ENCODE peak calls at places on chromosomes 1 and 21, in five cellular contexts. K is thoracic aorta; P is effector memory CD4-positive, alpha-beta T cell; C is mesendoderm; M is lower lobe of right lung. X is an unnamed sample.

GRCh38 chr1:15352122-15352957 is 57.3 kb upstream of the EFHD2 start:
- DNase-seq in K (no peak), P (peak), C (peak), M (no peak), X (no peak)

GRCh38 chr21:45990741-45991605 is 9.4 kb downstream of the COL6A1 start:
- DNase-seq in K (peak), P (no peak), C (no peak), M (peak), X (no peak)

GRCh38 chr1:92516574-92516973 is 29.8 kb upstream of the GFI1 start:
- DNase-seq in K (no peak), P (no peak), C (no peak), M (no peak), X (no peak)

GRCh38 chr21:45408271-45408791 is 3.4 kb downstream of the COL18A1 start:
- DNase-seq in K (no peak), P (no peak), C (no peak), M (peak), X (no peak)

GRCh38 chr1:47997289-47998200 is at the start of gene TRABD2B:
- DNase-seq in K (peak), P (peak), C (peak), M (peak), X (peak)

GRCh38 chr1:50476800-50477199 is 53.6 kb upstream of the DMRTA2 start:
- DNase-seq in K (no peak), P (no peak), C (no peak), M (no peak), X (no peak)

GRCh38 chr21:16842716-16843115 is 670.1 kb upstream of the CXADR start:
- DNase-seq in K (no peak), P (no peak), C (peak), M (no peak), X (no peak)

GRCh38 chr21:28540514-28540913 is 452.2 kb downstream of the LTN1 start:
- DNase-seq in K (no peak), P (no peak), C (no peak), M (no peak), X (no peak)

GRCh38 chr1:22750671-22751016 is 40.0 kb downstream of the EPHB2 start:
- DNase-seq in K (no peak), P (no peak), C (no peak), M (no peak), X (no peak)

GRCh38 chr1:244353572-244354091 is 98.1 kb downstream of the ADSS2 start:
- DNase-seq in K (peak), P (no peak), C (peak), M (peak), X (peak)

GRCh38 chr1:196317535-196318522 is 290.4 kb downstream of the KCNT2 start:
- DNase-seq in K (no peak), P (no peak), C (peak), M (no peak), X (no peak)

GRCh38 chr21:41598561-41599511 is 90.9 kb upstream of the TMPRSS2 start:
- DNase-seq in K (no peak), P (no peak), C (no peak), M (peak), X (no peak)

GRCh38 chr1:171817511-171818265 is 23.6 kb upstream of the DNM3 start:
- DNase-seq in K (no peak), P (no peak), C (peak), M (no peak), X (no peak)

GRCh38 chr1:157116735-157117103 is 17.1 kb upstream of the ETV3L start:
- DNase-seq in K (no peak), P (no peak), C (no peak), M (no peak), X (no peak)

GRCh38 chr1:52127181-52128175 is 14.4 kb upstream of the ZFYVE9 start:
- DNase-seq in K (no peak), P (no peak), C (peak), M (no peak), X (no peak)

GRCh38 chr1:54453509-54453908 is 47.3 kb upstream of the SSBP3 start:
- DNase-seq in K (no peak), P (no peak), C (no peak), M (no peak), X (no peak)

GRCh38 chr21:42047821-42048613 is 23.1 kb upstream of the UMODL1 start:
- DNase-seq in K (peak), P (no peak), C (no peak), M (no peak), X (no peak)

GRCh38 chr21:37503848-37504467 is 137.4 kb downstream of the DYRK1A start:
- DNase-seq in K (no peak), P (no peak), C (peak), M (no peak), X (no peak)

GRCh38 chr21:44817914-44818635 is at the start of gene SUMO3:
- DNase-seq in K (no peak), P (peak), C (peak), M (peak), X (peak)

GRCh38 chr1:247407180-247407616 is 8.8 kb upstream of the NLRP3 start:
- DNase-seq in K (no peak), P (peak), C (no peak), M (peak), X (no peak)

GRCh38 chr1:110235181-110235838 is 25.2 kb downstream of the KCNC4 start:
- DNase-seq in K (no peak), P (no peak), C (no peak), M (no peak), X (no peak)

GRCh38 chr1:40210514-40211204 is 37.1 kb upstream of the TMCO2 start:
- DNase-seq in K (no peak), P (no peak), C (no peak), M (no peak), X (no peak)

GRCh38 chr1:48329489-48329888 is 107.0 kb downstream of the SLC5A9 start:
- DNase-seq in K (no peak), P (no peak), C (no peak), M (no peak), X (no peak)

GRCh38 chr1:242201090-242201489 is 202.2 kb upstream of the MAP1LC3C start:
- DNase-seq in K (no peak), P (no peak), C (no peak), M (no peak), X (no peak)

GRCh38 chr1:19109545-19109944 is 100.5 kb downstream of the UBR4 start:
- DNase-seq in K (no peak), P (no peak), C (no peak), M (no peak), X (no peak)

GRCh38 chr1:84603223-84603622 is 29.0 kb upstream of the CTBS start:
- DNase-seq in K (no peak), P (no peak), C (peak), M (no peak), X (no peak)

GRCh38 chr1:179984942-179985341 is 30.3 kb downstream of the CEP350 start:
- DNase-seq in K (no peak), P (no peak), C (no peak), M (no peak), X (no peak)

GRCh38 chr1:199290186-199290585 is 651.3 kb downstream of the PTPRC start:
- DNase-seq in K (no peak), P (no peak), C (no peak), M (no peak), X (no peak)

GRCh38 chr1:234520908-234521801 is 42.2 kb upstream of the TARBP1 start:
- DNase-seq in K (no peak), P (no peak), C (no peak), M (no peak), X (no peak)
- H3K27ac ChIP-seq in K (no peak), P (no peak), C (no peak), M (peak), X (peak)

GRCh38 chr1:168246506-168246905 is 20.7 kb downstream of the SFT2D2 start:
- DNase-seq in K (no peak), P (no peak), C (no peak), M (no peak), X (peak)

GRCh38 chr1:168245042-168245441 is 19.2 kb downstream of the SFT2D2 start:
- DNase-seq in K (no peak), P (no peak), C (no peak), M (no peak), X (no peak)

GRCh38 chr1:168243636-168244212 is 17.9 kb downstream of the SFT2D2 start:
- DNase-seq in K (no peak), P (no peak), C (peak), M (no peak), X (no peak)

DNA sequence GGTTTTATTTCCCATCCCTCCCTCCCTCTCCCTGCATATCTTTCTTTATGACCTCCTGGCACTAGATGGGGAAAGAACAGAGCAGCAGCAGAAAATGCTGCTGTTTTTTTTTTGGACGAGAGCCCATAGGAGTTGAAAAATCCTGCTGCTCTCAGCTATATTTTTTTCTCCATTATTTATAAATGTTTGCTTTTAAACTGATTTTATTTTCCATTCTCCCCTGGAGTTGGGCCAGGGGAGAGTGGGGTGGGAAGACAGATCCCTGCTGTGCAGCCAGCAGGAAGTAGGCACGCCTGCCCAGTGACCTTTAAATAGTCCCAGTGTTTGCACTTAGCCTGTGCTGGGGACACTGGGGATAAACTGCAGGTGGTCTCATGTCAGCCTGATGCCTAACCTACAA is 17.4 kb downstream of the SFT2D2 start:
- DNase-seq in K (no peak), P (no peak), C (no peak), M (no peak), X (no peak)
- H3K27ac ChIP-seq in K (peak), P (no peak), C (no peak), M (peak), X (no peak)

DNA sequence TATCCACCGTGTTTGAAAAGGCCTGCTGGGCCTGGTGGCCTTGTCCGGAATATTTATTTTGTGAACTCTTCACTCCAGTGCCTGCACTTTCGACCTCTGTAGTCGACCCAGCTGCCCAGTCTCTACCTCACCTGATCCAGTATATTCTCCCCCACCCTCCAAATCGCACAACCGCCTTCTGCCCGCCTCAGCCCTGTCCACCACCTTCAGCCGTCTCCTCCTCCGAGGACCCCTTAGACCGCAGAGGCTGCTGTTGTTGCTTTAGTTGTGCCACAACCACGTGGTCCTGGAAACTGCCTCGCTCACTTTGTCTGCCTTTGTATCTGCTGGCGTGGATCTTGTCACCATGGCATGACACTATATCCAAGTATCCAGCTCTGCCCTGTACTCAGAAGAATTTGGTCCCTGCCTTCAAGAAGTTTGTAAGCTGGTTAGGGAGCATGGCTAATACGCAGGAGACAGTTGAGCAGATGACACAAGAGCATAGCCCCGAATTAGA is 1.4 kb downstream of the PHGDH start:
- DNase-seq in K (no peak), P (no peak), C (peak), M (no peak), X (peak)
- H3K27ac ChIP-seq in K (peak), P (no peak), C (peak), M (peak), X (peak)

GRCh38 chr1:45867697-45868346 is 64.4 kb downstream of the MAST2 start:
- DNase-seq in K (no peak), P (no peak), C (no peak), M (no peak), X (no peak)
- H3K27ac ChIP-seq in K (no peak), P (no peak), C (no peak), M (no peak), X (no peak)

GRCh38 chr1:203287896-203288295 is 17.4 kb upstream of the BTG2 start:
- DNase-seq in K (no peak), P (no peak), C (no peak), M (no peak), X (no peak)
- H3K27ac ChIP-seq in K (peak), P (peak), C (no peak), M (peak), X (peak)

GRCh38 chr1:201448981-201449380 is 20.0 kb downstream of the PHLDA3 start:
- DNase-seq in K (no peak), P (no peak), C (peak), M (no peak), X (peak)

GRCh38 chr1:201450721-201451291 is 18.2 kb downstream of the PHLDA3 start:
- DNase-seq in K (no peak), P (no peak), C (peak), M (peak), X (peak)

GRCh38 chr1:201445300-201445699 is 23.7 kb downstream of the PHLDA3 start:
- DNase-seq in K (no peak), P (no peak), C (no peak), M (no peak), X (no peak)

GRCh38 chr1:201444792-201445191 is 23.3 kb upstream of the TNNI1 start:
- DNase-seq in K (no peak), P (no peak), C (peak), M (no peak), X (no peak)

DNA sequence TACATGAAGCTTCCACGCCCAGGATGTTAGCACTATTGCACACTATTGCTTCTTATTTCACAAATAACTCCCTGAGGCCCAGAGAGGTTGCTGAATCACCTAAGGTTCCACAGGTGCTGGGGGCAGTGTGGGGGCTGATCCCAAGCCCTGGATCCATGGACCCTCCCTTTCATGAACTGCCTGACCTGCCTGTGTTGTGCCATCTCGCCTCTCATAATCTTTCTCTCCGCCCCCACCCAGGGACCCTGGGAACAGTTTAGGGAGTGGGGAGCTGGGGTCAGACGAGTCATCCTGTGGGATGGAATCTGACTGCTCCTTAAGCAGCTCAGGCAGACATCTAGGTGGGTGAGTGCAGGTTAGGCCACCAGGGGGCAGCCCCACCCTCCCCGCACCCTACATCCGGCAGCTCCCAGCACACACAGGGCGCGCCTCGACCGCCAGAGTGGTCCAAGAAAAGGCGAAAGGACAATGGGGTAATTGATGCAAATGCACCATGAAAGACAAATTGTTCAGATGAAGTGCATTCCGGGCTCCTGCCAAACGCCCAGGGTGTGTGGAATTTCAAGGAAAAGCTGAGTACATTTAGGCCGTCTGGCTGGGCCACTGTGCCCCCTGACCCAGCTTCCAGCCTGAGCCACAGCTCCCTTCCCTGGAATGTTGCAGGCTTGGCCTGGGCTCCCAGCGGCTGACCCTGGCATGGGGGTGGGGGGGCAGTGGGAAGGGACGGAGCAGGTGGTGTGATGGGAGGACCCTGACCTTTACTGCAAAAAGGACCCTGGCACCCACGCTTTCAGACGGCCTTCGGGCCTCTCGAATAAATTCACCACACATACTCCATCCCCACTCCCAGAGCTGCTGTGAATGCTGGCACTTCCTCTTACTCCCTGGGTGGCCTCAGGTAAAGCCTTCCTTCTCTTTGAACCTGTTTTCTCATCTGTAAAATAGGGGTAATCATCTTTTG is 20.8 kb downstream of the PHLDA3 start:
- DNase-seq in K (no peak), P (peak), C (peak), M (peak), X (peak)
- H3K27ac ChIP-seq in K (no peak), P (no peak), C (no peak), M (peak), X (peak)

X was measured in caudate nucleus.